ENCODE peak calls at places on chromosomes 16 and 17, in four cellular contexts. One of them, this sample, is unnamed.

GRCh38 chr16:85508993-85509392 is 104.1 kb upstream of the GSE1 start:
- DNase-seq in OCI-LY7: no peak
- DNase-seq in stimulated activated CD4-positive, alpha-beta T cell treated with anti-CD3 and anti-CD28 coated beads, Interleukin-12 subunit alpha, Interleukin-12 subunit beta, amount 100 ng/mL, for 24 hours: no peak
- DNase-seq in adrenal gland: no peak
- DNase-seq in this sample: no peak

GRCh38 chr17:68539536-68540469 is 27.6 kb downstream of the PRKAR1A start:
- DNase-seq in stimulated activated CD4-positive, alpha-beta T cell treated with anti-CD3 and anti-CD28 coated beads, Interleukin-12 subunit alpha, Interleukin-12 subunit beta, amount 100 ng/mL, for 24 hours: no peak
- DNase-seq in adrenal gland: no peak
- DNase-seq in OCI-LY7: peak; percentile 81
- DNase-seq in this sample: peak; percentile 49

GRCh38 chr16:57276596-57276995 is 7.9 kb downstream of the PLLP start:
- DNase-seq in OCI-LY7: no peak
- DNase-seq in stimulated activated CD4-positive, alpha-beta T cell treated with anti-CD3 and anti-CD28 coated beads, Interleukin-12 subunit alpha, Interleukin-12 subunit beta, amount 100 ng/mL, for 24 hours: no peak
- DNase-seq in adrenal gland: no peak
- DNase-seq in this sample: no peak

GRCh38 chr17:77512062-77512946 is 371.5 kb downstream of the SEC14L1 start:
- DNase-seq in OCI-LY7: no peak
- DNase-seq in stimulated activated CD4-positive, alpha-beta T cell treated with anti-CD3 and anti-CD28 coated beads, Interleukin-12 subunit alpha, Interleukin-12 subunit beta, amount 100 ng/mL, for 24 hours: no peak
- DNase-seq in adrenal gland: no peak
- DNase-seq in this sample: no peak

GRCh38 chr17:80270104-80270503 is 9.5 kb downstream of the RNF213 start:
- DNase-seq in stimulated activated CD4-positive, alpha-beta T cell treated with anti-CD3 and anti-CD28 coated beads, Interleukin-12 subunit alpha, Interleukin-12 subunit beta, amount 100 ng/mL, for 24 hours: no peak
- DNase-seq in OCI-LY7: no peak
- DNase-seq in adrenal gland: peak; percentile 83
- DNase-seq in this sample: no peak

GRCh38 chr16:57925310-57925709 is 45.6 kb downstream of the CNGB1 start:
- DNase-seq in adrenal gland: peak; percentile 35
- DNase-seq in stimulated activated CD4-positive, alpha-beta T cell treated with anti-CD3 and anti-CD28 coated beads, Interleukin-12 subunit alpha, Interleukin-12 subunit beta, amount 100 ng/mL, for 24 hours: no peak
- DNase-seq in OCI-LY7: no peak
- DNase-seq in this sample: no peak

GRCh38 chr17:42457107-42457787 is 1.4 kb upstream of the ATP6V0A1 start:
- DNase-seq in OCI-LY7: peak; percentile 39
- DNase-seq in stimulated activated CD4-positive, alpha-beta T cell treated with anti-CD3 and anti-CD28 coated beads, Interleukin-12 subunit alpha, Interleukin-12 subunit beta, amount 100 ng/mL, for 24 hours: no peak
- DNase-seq in adrenal gland: no peak
- DNase-seq in this sample: no peak

GRCh38 chr17:31830971-31831755 is 27.9 kb downstream of the COPRS start:
- DNase-seq in stimulated activated CD4-positive, alpha-beta T cell treated with anti-CD3 and anti-CD28 coated beads, Interleukin-12 subunit alpha, Interleukin-12 subunit beta, amount 100 ng/mL, for 24 hours: no peak
- DNase-seq in OCI-LY7: no peak
- DNase-seq in adrenal gland: no peak
- DNase-seq in this sample: no peak

GRCh38 chr17:27810902-27811557 is 10.7 kb upstream of the NOS2 start:
- DNase-seq in OCI-LY7: no peak
- DNase-seq in stimulated activated CD4-positive, alpha-beta T cell treated with anti-CD3 and anti-CD28 coated beads, Interleukin-12 subunit alpha, Interleukin-12 subunit beta, amount 100 ng/mL, for 24 hours: no peak
- DNase-seq in adrenal gland: no peak
- DNase-seq in this sample: no peak

GRCh38 chr16:84234656-84235285 is 5.0 kb downstream of the KCNG4 start:
- DNase-seq in adrenal gland: peak; percentile 32
- DNase-seq in stimulated activated CD4-positive, alpha-beta T cell treated with anti-CD3 and anti-CD28 coated beads, Interleukin-12 subunit alpha, Interleukin-12 subunit beta, amount 100 ng/mL, for 24 hours: no peak
- DNase-seq in OCI-LY7: no peak
- DNase-seq in this sample: no peak

GRCh38 chr16:85798901-85799496 is 345 bp downstream of the EMC8 start:
- DNase-seq in stimulated activated CD4-positive, alpha-beta T cell treated with anti-CD3 and anti-CD28 coated beads, Interleukin-12 subunit alpha, Interleukin-12 subunit beta, amount 100 ng/mL, for 24 hours: no peak
- DNase-seq in OCI-LY7: peak; percentile 34
- DNase-seq in adrenal gland: peak; percentile 27
- DNase-seq in this sample: peak; percentile 15

GRCh38 chr17:7573324-7574080 is 5.9 kb upstream of the CD68 start:
- DNase-seq in OCI-LY7: peak; percentile 92
- DNase-seq in stimulated activated CD4-positive, alpha-beta T cell treated with anti-CD3 and anti-CD28 coated beads, Interleukin-12 subunit alpha, Interleukin-12 subunit beta, amount 100 ng/mL, for 24 hours: peak; percentile 84
- DNase-seq in adrenal gland: peak; percentile 94
- DNase-seq in this sample: peak; percentile 86